ENCODE peak calls at places on chromosomes 6 and 20, in six cellular contexts. L, J, R, I, D and B are unnamed samples.

GRCh38 chr6:63521475-63522210 is 50.6 kb upstream of the LOC128125822 start:
- ATAC-seq in I (no peak), J (peak; percentile 82), R (peak; percentile 61), L (no peak), D (no peak), B (no peak)

GRCh38 chr6:15293674-15294073 is 47.8 kb downstream of the JARID2 start:
- ATAC-seq in I (no peak), R (no peak), J (peak; percentile 34), L (no peak), D (no peak), B (no peak)

GRCh38 chr6:139533573-139534471 is 159.4 kb upstream of the CITED2 start:
- ATAC-seq in I (no peak), R (peak; percentile 81), L (peak; percentile 94), J (no peak), D (peak; percentile 80), B (peak; percentile 75)

GRCh38 chr6:135018961-135019360 is 35.7 kb downstream of the HBS1L start:
- ATAC-seq in I (no peak), J (no peak), R (no peak), L (no peak), D (no peak), B (no peak)

GRCh38 chr6:32462609-32463008 is 22.9 kb downstream of the HLA-DRA start:
- ATAC-seq in L (no peak), R (no peak), J (no peak), I (peak; percentile 94), D (no peak), B (no peak)

GRCh38 chr6:137717074-137718073 is 149.7 kb upstream of the TNFAIP3 start:
- ATAC-seq in L (no peak), R (no peak), J (no peak), I (peak; percentile 95), D (no peak), B (no peak)

GRCh38 chr6:137581019-137581707 is 87.0 kb upstream of the OLIG3 start:
- ATAC-seq in L (no peak), D (no peak), J (no peak), R (no peak), I (peak; percentile 89), B (no peak)

GRCh38 chr6:160347259-160348208 is 644 bp upstream of the SLC22A3 start:
- ATAC-seq in J (peak; percentile 52), L (no peak), R (peak; percentile 86), I (no peak), D (peak; percentile 53), B (peak; percentile 6)

GRCh38 chr20:60297649-60298048 is 339.4 kb downstream of the CDH26 start:
- ATAC-seq in R (no peak), L (no peak), D (no peak), J (no peak), I (no peak), B (no peak)

GRCh38 chr20:3797226-3797545 is 1.1 kb downstream of the CDC25B start:
- ATAC-seq in L (peak; percentile 8), I (no peak), R (no peak), D (no peak), J (peak; percentile 3), B (no peak)

GRCh38 chr6:46674410-46674809 is 13.3 kb upstream of the TDRD6 start:
- ATAC-seq in I (no peak), J (no peak), D (no peak), R (no peak), L (no peak), B (no peak)

GRCh38 chr20:56592817-56593216 is 36.3 kb upstream of the TFAP2C start:
- ATAC-seq in I (no peak), R (no peak), D (no peak), L (no peak), J (no peak), B (no peak)

GRCh38 chr6:129890701-129891100 is 29.6 kb upstream of the TMEM244 start:
- ATAC-seq in R (no peak), J (peak; percentile 65), D (no peak), I (peak; percentile 43), L (peak; percentile 81), B (no peak)

GRCh38 chr6:18533793-18534192 is 146.6 kb downstream of the RNF144B start:
- ATAC-seq in J (no peak), R (no peak), D (no peak), L (no peak), I (no peak), B (no peak)

GRCh38 chr6:71489736-71490135 is 201.1 kb downstream of the OGFRL1 start:
- ATAC-seq in L (no peak), J (peak; percentile 69), D (no peak), I (no peak), R (peak; percentile 87), B (peak; percentile 60)

GRCh38 chr20:19448632-19449031 is 236.2 kb downstream of the SLC24A3 start:
- ATAC-seq in L (no peak), J (no peak), R (no peak), D (no peak), I (no peak), B (no peak)

GRCh38 chr6:56899753-56900152 is 55.2 kb upstream of the BEND6 start:
- ATAC-seq in L (no peak), D (no peak), I (no peak), J (no peak), R (no peak), B (no peak)

GRCh38 chr20:35978041-35978513 is 9.7 kb downstream of the CNBD2 start:
- ATAC-seq in J (no peak), I (peak; percentile 20), R (no peak), L (peak; percentile 77), D (no peak), B (no peak)

GRCh38 chr20:58048096-58048702 is 180.3 kb downstream of the ANKRD60 start:
- ATAC-seq in I (no peak), D (no peak), L (no peak), J (no peak), R (peak; percentile 55), B (no peak)

GRCh38 chr6:53796451-53796780 is 1.6 kb downstream of the LRRC1 start:
- ATAC-seq in J (no peak), I (no peak), R (no peak), L (no peak), D (no peak), B (no peak)

GRCh38 chr6:15776458-15776980 is 113.7 kb upstream of the DTNBP1 start:
- ATAC-seq in L (no peak), J (no peak), D (no peak), R (no peak), I (peak; percentile 89), B (no peak)

GRCh38 chr6:34143884-34144580 is 1.9 kb downstream of the GRM4 start:
- ATAC-seq in D (no peak), R (peak; percentile 80), J (peak; percentile 68), I (no peak), L (peak; percentile 86), B (no peak)

GRCh38 chr6:159777240-159777904 is 12.0 kb downstream of the TCP1 start:
- ATAC-seq in L (peak; percentile 55), I (peak; percentile 14), J (no peak), R (no peak), D (no peak), B (no peak)

GRCh38 chr20:20926222-20926905 is 179.8 kb downstream of the LINC00237 start:
- ATAC-seq in R (no peak), D (no peak), L (no peak), I (no peak), J (no peak), B (no peak)

GRCh38 chr20:4220352-4220751 is 205.0 kb upstream of the RNF24 start:
- ATAC-seq in I (no peak), D (no peak), L (no peak), J (no peak), R (no peak), B (no peak)

GRCh38 chr6:79608334-79609224 is 22.6 kb upstream of the SH3BGRL2 start:
- ATAC-seq in I (no peak), D (no peak), J (peak; percentile 96), R (peak; percentile 78), L (no peak), B (no peak)

GRCh38 chr6:35470663-35471120 is 2.5 kb downstream of the RPL10A start:
- ATAC-seq in I (no peak), L (no peak), R (no peak), D (no peak), J (no peak), B (no peak)

GRCh38 chr6:35473849-35474128 is 5.6 kb downstream of the RPL10A start:
- ATAC-seq in L (no peak), J (no peak), R (no peak), D (no peak), I (no peak), B (no peak)

GRCh38 chr6:35473075-35473848 is 5.1 kb downstream of the RPL10A start:
- ATAC-seq in D (no peak), R (no peak), J (peak; percentile 5), L (peak; percentile 10), I (no peak), B (no peak)

GRCh38 chr6:35469711-35470662 is 1.8 kb downstream of the RPL10A start:
- ATAC-seq in I (no peak), J (no peak), D (no peak), R (no peak), L (no peak), B (no peak)

GRCh38 chr6:35471836-35472345 is 3.7 kb downstream of the RPL10A start:
- ATAC-seq in J (no peak), L (peak; percentile 2), I (no peak), R (no peak), D (no peak), B (no peak)
- H3K4me3 ChIP-seq in J (no peak overlapping the region), L (peak overlapping the region; percentile 91), I (peak overlapping the region; percentile 99), R (no peak overlapping the region), D (no peak overlapping the region), B (no peak overlapping the region)

GRCh38 chr6:157461000-157461915 is 80.3 kb downstream of the ZDHHC14 start:
- ATAC-seq in I (peak; percentile 69), D (peak; percentile 54), R (no peak), J (peak; percentile 78), L (peak; percentile 85), B (peak; percentile 34)
- TF ChIP-seq CTCF in I (peak; percentile 46), D (peak; percentile 37), R (no peak), J (peak; percentile 43), L (peak; percentile 91), B (no peak)

GRCh38 chr20:24297928-24298327 is 171.5 kb upstream of the SYNDIG1 start:
- ATAC-seq in I (no peak), R (no peak), D (no peak), L (no peak), J (no peak), B (no peak)
- TF ChIP-seq EP300 in I (no peak), R (no peak), D (no peak), L (no peak), J (no peak), B (no peak)

GRCh38 chr6:8839626-8840025 is 404.3 kb upstream of the SLC35B3 start:
- ATAC-seq in I (no peak), D (no peak), R (no peak), L (no peak), J (no peak), B (no peak)
- H3K4me3 ChIP-seq in I (no peak overlapping the region), D (no peak overlapping the region), R (no peak overlapping the region), L (no peak overlapping the region), J (no peak overlapping the region), B (no peak overlapping the region)

GRCh38 chr6:113488812-113489685 is 368.1 kb upstream of the MARCKS start:
- ATAC-seq in R (no peak), J (no peak), I (peak; percentile 63), D (no peak), L (peak; percentile 59), B (no peak)
- TF ChIP-seq CTCF in R (no peak), J (peak; percentile 19), I (peak; percentile 22), D (no peak), L (peak; percentile 16), B (no peak)